ENCODE peak calls at places on chromosomes 16 and 17, in six cellular contexts. X, O, R, G, Z and D are unnamed samples.

GRCh38 chr17:10337976-10338375 is 34.8 kb downstream of the MYH13 start:
- DNase-seq in X (no peak), O (peak; percentile 72), Z (no peak), R (peak; percentile 42), G (no peak), D (no peak)

GRCh38 chr17:37261286-37261685 is 114.5 kb upstream of the C17orf78 start:
- DNase-seq in G (peak; percentile 55), Z (no peak), X (no peak), R (no peak), O (no peak), D (no peak)

GRCh38 chr16:27703545-27703944 is 153.6 kb downstream of the KATNIP start:
- DNase-seq in R (no peak), O (no peak), X (no peak), G (peak; percentile 28), Z (no peak), D (no peak)

GRCh38 chr16:7835032-7835431 is 502.4 kb downstream of the RBFOX1 start:
- DNase-seq in O (no peak), X (no peak), G (no peak), Z (no peak), R (no peak), D (no peak)

GRCh38 chr17:27497696-27498095 is 41.4 kb downstream of the KSR1 start:
- DNase-seq in X (no peak), Z (no peak), R (no peak), G (no peak), O (no peak), D (no peak)

GRCh38 chr16:57188711-57189002 is 2.5 kb downstream of the RSPRY1 start:
- DNase-seq in O (no peak), G (no peak), Z (no peak), R (no peak), X (no peak), D (no peak)

GRCh38 chr17:6070895-6071511 is 824 bp downstream of the WSCD1 start:
- DNase-seq in Z (no peak), X (no peak), O (no peak), R (no peak), G (peak; percentile 15), D (no peak)

GRCh38 chr17:7192271-7192937 is 13.2 kb upstream of the ASGR1 start:
- DNase-seq in G (no peak), O (no peak), Z (no peak), X (no peak), R (no peak), D (no peak)

GRCh38 chr17:15240617-15241016 is 24.5 kb downstream of the PMP22 start:
- DNase-seq in G (no peak), X (no peak), R (no peak), Z (no peak), O (no peak), D (no peak)

GRCh38 chr16:85461814-85462404 is 151.2 kb upstream of the GSE1 start:
- DNase-seq in G (peak; percentile 43), Z (no peak), X (no peak), R (no peak), O (no peak), D (no peak)

GRCh38 chr16:3089717-3090592 is 9.1 kb downstream of the ZSCAN10 start:
- DNase-seq in R (no peak), G (no peak), Z (no peak), O (no peak), X (no peak), D (no peak)

GRCh38 chr16:67392301-67393059 is 818 bp downstream of the TPPP3 start:
- DNase-seq in O (no peak), Z (no peak), R (no peak), G (no peak), X (no peak), D (no peak)

GRCh38 chr17:64148699-64149098 is 18.8 kb upstream of the ERN1 start:
- DNase-seq in G (no peak), X (peak; percentile 41), Z (no peak), O (no peak), R (no peak), D (no peak)

GRCh38 chr16:23064642-23065041 is 84.6 kb downstream of the USP31 start:
- DNase-seq in O (no peak), R (peak; percentile 2), Z (no peak), G (no peak), X (no peak), D (no peak)

GRCh38 chr16:54597222-54597621 is 310.6 kb upstream of the IRX3 start:
- DNase-seq in G (no peak), O (no peak), R (no peak), X (no peak), Z (no peak), D (peak; percentile 54)

GRCh38 chr17:574061-574460 is 140.6 kb downstream of the VPS53 start:
- DNase-seq in R (peak; percentile 60), Z (no peak), O (no peak), G (no peak), X (no peak), D (no peak)

GRCh38 chr16:29862383-29862883 is 593 bp downstream of the CDIPT start:
- DNase-seq in Z (no peak), R (no peak), G (no peak), X (peak; percentile 34), O (no peak), D (no peak)

GRCh38 chr16:1923299-1924034 is 5.3 kb upstream of the HS3ST6 start:
- DNase-seq in X (no peak), O (no peak), Z (peak; percentile 56), G (no peak), R (no peak), D (no peak)

GRCh38 chr16:65453646-65454045 is 331.8 kb upstream of the CDH11 start:
- DNase-seq in Z (no peak), O (no peak), R (no peak), X (no peak), G (no peak), D (no peak)

GRCh38 chr17:50604470-50604869 is 30.2 kb upstream of the ABCC3 start:
- DNase-seq in O (no peak), R (peak; percentile 45), Z (no peak), X (peak; percentile 37), G (peak; percentile 52), D (no peak)

GRCh38 chr16:14179116-14179515 is 108.0 kb downstream of the MRTFB start:
- DNase-seq in X (no peak), Z (no peak), O (no peak), R (no peak), G (no peak), D (no peak)

GRCh38 chr16:719815-720506 is 985 bp upstream of the ANTKMT start:
- DNase-seq in O (no peak), R (no peak), Z (no peak), X (no peak), G (no peak), D (no peak)

GRCh38 chr17:57481901-57482300 is 225.6 kb downstream of the MSI2 start:
- DNase-seq in O (peak; percentile 98), X (no peak), Z (no peak), R (peak; percentile 84), G (peak; percentile 98), D (no peak)

GRCh38 chr17:8797621-8798175 is 1.5 kb downstream of the MFSD6L start:
- DNase-seq in O (no peak), Z (no peak), G (no peak), X (no peak), R (no peak), D (no peak)

GRCh38 chr16:23974223-23974622 is 138.4 kb downstream of the PRKCB start:
- DNase-seq in Z (no peak), O (no peak), G (no peak), X (no peak), R (no peak), D (no peak)

GRCh38 chr16:55323637-55324490 is at the start of gene IRX6:
- DNase-seq in G (no peak), Z (no peak), O (no peak), R (no peak), X (no peak), D (peak; percentile 52)

GRCh38 chr17:38598536-38598935 is 7.2 kb downstream of the SRCIN1 start:
- DNase-seq in R (peak; percentile 27), O (no peak), G (peak; percentile 55), X (peak; percentile 82), Z (peak; percentile 87), D (no peak)

GRCh38 chr17:48054238-48055185 is 6.4 kb downstream of the NFE2L1 start:
- DNase-seq in G (peak; percentile 82), R (peak; percentile 73), X (peak; percentile 53), Z (no peak), O (no peak), D (no peak)
- H3K4me3 ChIP-seq in G (peak overlapping the region; percentile 28), R (peak overlapping the region; percentile 46), X (peak overlapping the region; percentile 23), Z (no peak overlapping the region), O (peak overlapping the region; percentile 15), D (peak overlapping the region; percentile 80)

GRCh38 chr17:40093580-40094201 is 6.7 kb downstream of the NR1D1 start:
- DNase-seq in O (no peak), R (no peak), Z (no peak), X (no peak), G (no peak), D (peak; percentile 89)
- H3K4me3 ChIP-seq in O (no peak overlapping the region), R (no peak overlapping the region), Z (no peak overlapping the region), X (no peak overlapping the region), G (no peak overlapping the region), D (no peak overlapping the region)

GRCh38 chr17:29586676-29587469 is 2.6 kb downstream of the GIT1 start:
- DNase-seq in X (no peak), O (no peak), R (no peak), G (no peak), Z (no peak), D (no peak)
- H3K4me3 ChIP-seq in X (no peak overlapping the region), O (peak overlapping the region; percentile 25), R (no peak overlapping the region), G (no peak overlapping the region), Z (no peak overlapping the region), D (no peak overlapping the region)

GRCh38 chr17:49557204-49558024 is 18.3 kb upstream of the NXPH3 start:
- DNase-seq in O (no peak), G (peak; percentile 40), X (peak; percentile 51), R (no peak), Z (peak; percentile 85), D (no peak)

GRCh38 chr17:49553676-49554335 is 21.9 kb upstream of the NXPH3 start:
- DNase-seq in O (no peak), X (no peak), G (no peak), R (no peak), Z (no peak), D (no peak)

GRCh38 chr17:49554694-49555494 is 20.8 kb upstream of the NXPH3 start:
- DNase-seq in Z (no peak), R (no peak), G (no peak), O (no peak), X (no peak), D (no peak)

GRCh38 chr17:49555495-49556018 is 20.1 kb upstream of the NXPH3 start:
- DNase-seq in X (peak; percentile 20), G (no peak), R (no peak), Z (no peak), O (no peak), D (no peak)

DNA sequence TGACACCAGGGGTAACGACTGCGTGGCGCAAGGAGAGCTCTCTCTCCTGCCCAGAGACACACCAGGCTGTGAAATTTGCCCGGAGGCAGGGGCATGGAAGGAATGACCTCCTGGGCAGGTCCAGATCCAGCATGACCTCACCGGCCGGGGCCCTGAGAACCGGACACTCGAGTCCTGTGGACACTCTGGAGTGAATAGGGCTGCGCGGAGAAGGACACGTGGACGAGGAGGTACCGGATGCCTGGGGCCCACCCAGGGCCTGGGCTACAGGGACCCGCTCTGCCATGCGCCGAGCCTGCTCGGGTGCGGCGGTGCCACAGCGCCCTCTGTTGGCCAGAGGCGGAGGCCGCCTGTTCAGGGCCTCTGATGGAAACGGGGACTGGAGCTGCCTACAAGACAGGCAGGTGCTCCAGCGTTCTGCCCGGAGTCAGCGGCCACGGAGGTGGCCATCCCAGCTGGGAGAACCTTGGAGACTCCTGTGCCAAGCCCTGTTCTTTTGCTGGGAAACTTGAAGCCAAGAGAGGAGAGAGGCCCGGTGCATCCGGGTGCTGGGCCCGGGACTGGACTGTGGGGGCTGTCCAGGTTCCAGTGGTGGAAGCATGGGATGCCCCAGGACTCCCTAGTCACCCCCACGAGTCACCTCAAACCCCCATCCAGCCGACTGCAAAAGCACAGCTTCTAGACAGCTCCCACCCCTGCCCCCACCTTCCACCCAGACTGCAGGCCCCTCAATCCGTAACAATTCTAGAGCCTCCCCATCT is 19.3 kb upstream of the NXPH3 start:
- DNase-seq in G (peak; percentile 64), O (no peak), R (no peak), Z (peak; percentile 49), X (peak; percentile 83), D (no peak)
- H3K4me3 ChIP-seq in G (no peak overlapping the region), O (no peak overlapping the region), R (no peak overlapping the region), Z (no peak overlapping the region), X (no peak overlapping the region), D (no peak overlapping the region)